ENCODE peak calls at places on chromosomes 3 and 15, in six cellular contexts. Q is breast epithelium, Z is uterus, N is transverse colon, E is brain microvascular endothelial cell, W is HepG2. T is an unnamed sample.

GRCh38 chr15:28975766-28976179 is 90.0 kb downstream of the APBA2 start:
- DNase-seq in W (peak; percentile 42), N (peak; percentile 30), Q (no peak), Z (no peak), E (peak; percentile 61), T (no peak)

GRCh38 chr3:71724584-71725278 is 471 bp downstream of the EIF4E3 start:
- DNase-seq in E (no peak), Q (no peak), N (peak; percentile 69), Z (peak; percentile 31), W (no peak), T (peak; percentile 69)

GRCh38 chr3:79039192-79039591 is 728.6 kb downstream of the ROBO1 start:
- DNase-seq in Q (no peak), N (no peak), E (no peak), W (no peak), Z (no peak), T (no peak)

GRCh38 chr15:41284425-41285177 is 47.8 kb downstream of the OIP5 start:
- DNase-seq in E (no peak), Q (no peak), N (no peak), W (peak; percentile 32), Z (no peak), T (peak; percentile 32)

GRCh38 chr15:25783607-25784131 is 79.5 kb downstream of the ATP10A start:
- DNase-seq in Q (no peak), E (no peak), N (no peak), W (no peak), Z (no peak), T (no peak)

GRCh38 chr15:38646716-38647115 is 82.1 kb upstream of the RASGRP1 start:
- DNase-seq in Q (no peak), N (no peak), W (no peak), E (no peak), Z (no peak), T (no peak)

GRCh38 chr3:89300519-89300918 is 193.1 kb downstream of the EPHA3 start:
- DNase-seq in Z (no peak), W (no peak), N (no peak), E (no peak), Q (no peak), T (no peak)

GRCh38 chr3:99969133-99969532 is 145.2 kb downstream of the FILIP1L start:
- DNase-seq in Q (no peak), Z (no peak), N (no peak), W (no peak), E (no peak), T (no peak)

GRCh38 chr3:11820540-11821041 is 26.1 kb downstream of the TAMM41 start:
- DNase-seq in Z (no peak), N (no peak), Q (no peak), W (no peak), E (peak; percentile 12), T (no peak)

GRCh38 chr15:32743411-32744145 is 25.8 kb downstream of the GREM1 start:
- DNase-seq in N (no peak), Z (no peak), W (no peak), E (no peak), Q (no peak), T (no peak)

GRCh38 chr3:177835008-177835407 is 637.7 kb upstream of the TBL1XR1 start:
- DNase-seq in N (no peak), Z (no peak), Q (no peak), E (peak; percentile 90), W (no peak), T (no peak)

GRCh38 chr3:154458560-154458959 is 28.6 kb upstream of the GPR149 start:
- DNase-seq in W (no peak), Z (no peak), N (no peak), E (no peak), Q (no peak), T (no peak)

GRCh38 chr3:155110996-155111901 is 31.1 kb downstream of the MME start:
- DNase-seq in W (no peak), Z (no peak), N (no peak), Q (no peak), E (no peak), T (no peak)

GRCh38 chr3:117748131-117748530 is 1038.6 kb downstream of the TUSC7 start:
- DNase-seq in N (no peak), W (no peak), Z (no peak), Q (no peak), E (no peak), T (no peak)

GRCh38 chr3:139657936-139658335 is 19.8 kb downstream of the NMNAT3 start:
- DNase-seq in N (no peak), Q (no peak), E (no peak), W (no peak), Z (no peak), T (no peak)

GRCh38 chr3:40713306-40713705 is 188.5 kb downstream of the ZNF621 start:
- DNase-seq in Z (no peak), N (no peak), E (no peak), W (no peak), Q (no peak), T (no peak)

GRCh38 chr3:71074416-71074815 is 509.1 kb downstream of the FOXP1 start:
- DNase-seq in W (no peak), Z (no peak), N (no peak), Q (no peak), E (peak; percentile 71), T (no peak)

GRCh38 chr3:127274200-127274599 is 13.6 kb downstream of the PRR20G start:
- DNase-seq in E (no peak), Z (no peak), Q (no peak), N (no peak), W (no peak), T (no peak)

GRCh38 chr15:60616147-60616546 is 137.2 kb upstream of the ICE2 start:
- DNase-seq in N (no peak), E (no peak), Q (no peak), W (no peak), Z (no peak), T (no peak)

GRCh38 chr3:125644036-125645025 is 49.0 kb upstream of the OSBPL11 start:
- DNase-seq in E (no peak), Q (no peak), N (peak; percentile 39), Z (no peak), W (peak; percentile 85), T (peak; percentile 70)

GRCh38 chr15:91866971-91867372 is 13.5 kb downstream of the SLCO3A1 start:
- DNase-seq in Q (no peak), N (no peak), W (no peak), E (no peak), Z (peak; percentile 36), T (peak; percentile 57)

GRCh38 chr3:40170395-40170794 is 139.1 kb upstream of the EIF1B start:
- DNase-seq in E (no peak), W (no peak), Z (no peak), N (no peak), Q (no peak), T (no peak)

GRCh38 chr3:101081990-101082389 is 88.8 kb upstream of the ABI3BP start:
- DNase-seq in N (no peak), Q (no peak), Z (no peak), W (no peak), E (no peak), T (no peak)

GRCh38 chr3:126859415-126860246 is 123.3 kb upstream of the PLXNA1 start:
- DNase-seq in W (no peak), E (no peak), Z (no peak), N (no peak), Q (no peak), T (no peak)

GRCh38 chr3:163266731-163267130 is 1770.1 kb downstream of the OTOL1 start:
- DNase-seq in E (no peak), Q (no peak), N (no peak), Z (no peak), W (no peak), T (no peak)

GRCh38 chr3:163261618-163262017 is 1765.0 kb downstream of the OTOL1 start:
- DNase-seq in N (no peak), E (no peak), Z (no peak), Q (no peak), W (no peak), T (no peak)

DNA sequence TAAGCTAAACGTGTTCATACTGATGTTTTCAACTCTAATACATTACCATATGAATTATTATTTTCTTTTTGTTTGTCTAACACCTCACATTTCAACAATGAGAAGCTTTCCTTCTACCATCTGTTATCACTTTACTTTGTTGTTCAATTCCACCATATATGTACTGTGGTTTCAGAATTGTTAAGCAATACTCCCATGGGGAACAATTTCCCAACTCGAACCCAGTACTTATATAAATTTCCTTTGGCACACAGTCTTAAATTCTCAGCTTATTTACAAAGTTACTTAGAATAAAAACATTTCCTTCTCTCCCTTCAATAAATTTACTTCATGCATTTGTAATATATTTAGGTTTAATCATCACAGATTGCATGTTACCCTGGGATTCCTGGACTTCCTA is 1764.4 kb downstream of the OTOL1 start:
- DNase-seq in Z (no peak), E (no peak), Q (no peak), W (no peak), N (no peak), T (no peak)
- H3K27ac ChIP-seq in Z (no peak overlapping the region), E (no peak overlapping the region), Q (no peak overlapping the region), W (no peak overlapping the region), N (no peak overlapping the region), T (no peak overlapping the region)

GRCh38 chr3:57977755-57978715 is 30.2 kb upstream of the FLNB start:
- DNase-seq in Q (no peak), E (no peak), N (peak; percentile 80), W (peak; percentile 67), Z (no peak), T (no peak)
- H3K27ac ChIP-seq in Q (no peak overlapping the region), E (no peak overlapping the region), N (peak overlapping the region; percentile 91), W (no peak overlapping the region), Z (peak overlapping the region; percentile 17), T (no peak overlapping the region)

GRCh38 chr3:13537244-13537921 is 11.5 kb upstream of the FBLN2 start:
- DNase-seq in E (no peak), W (no peak), Z (no peak), Q (no peak), N (no peak), T (no peak)
- H3K27ac ChIP-seq in E (peak overlapping the region; percentile 84), W (no peak overlapping the region), Z (no peak overlapping the region), Q (no peak overlapping the region), N (no peak overlapping the region), T (no peak overlapping the region)

GRCh38 chr15:58527573-58528196 is 95.9 kb downstream of the LIPC start:
- DNase-seq in Q (no peak), E (no peak), N (no peak), Z (no peak), W (no peak), T (no peak)

GRCh38 chr15:58526647-58527192 is 94.9 kb downstream of the LIPC start:
- DNase-seq in N (no peak), Z (no peak), Q (no peak), W (no peak), E (no peak), T (no peak)

GRCh38 chr15:58529041-58529440 is 97.2 kb downstream of the LIPC start:
- DNase-seq in Z (no peak), E (no peak), Q (no peak), N (no peak), W (no peak), T (no peak)

GRCh38 chr15:58530056-58530590 is 98.3 kb downstream of the LIPC start:
- DNase-seq in Q (no peak), N (no peak), W (no peak), E (no peak), Z (no peak), T (no peak)

DNA sequence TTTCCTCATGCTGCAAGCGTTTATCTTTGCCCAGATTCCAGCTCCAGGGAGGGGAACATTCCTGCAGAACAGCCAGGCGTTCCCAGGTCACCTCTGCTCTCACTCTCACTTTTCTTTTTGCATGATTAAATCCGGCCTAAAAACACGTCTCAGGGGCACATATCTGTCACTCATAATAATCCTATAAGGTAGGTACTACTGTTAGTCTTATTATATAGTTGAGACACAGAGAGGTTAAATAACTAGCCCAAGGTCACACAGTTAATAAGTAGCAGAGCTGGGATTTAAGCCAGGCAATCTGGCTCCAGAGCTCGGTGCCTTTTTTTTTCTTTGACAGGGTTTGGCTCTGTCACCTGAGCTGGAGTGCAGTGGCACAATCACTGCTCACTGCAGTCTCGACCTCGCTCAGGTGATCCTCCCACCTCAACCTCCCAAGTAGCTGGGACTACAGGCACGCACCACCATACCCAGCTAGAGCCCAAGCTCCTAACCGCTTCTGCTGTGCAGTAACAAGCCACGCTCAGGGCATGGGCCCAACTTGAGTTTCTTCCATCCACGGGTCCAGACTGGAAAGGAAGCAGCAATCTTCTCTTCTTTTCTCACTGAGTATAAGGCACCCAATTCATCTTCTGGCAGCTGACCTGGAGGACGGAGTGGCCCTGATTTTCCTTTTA is 96.5 kb downstream of the LIPC start:
- DNase-seq in W (peak; percentile 89), Q (no peak), N (peak; percentile 38), Z (no peak), E (peak; percentile 12), T (no peak)
- H3K27ac ChIP-seq in W (peak overlapping the region; percentile 78), Q (no peak overlapping the region), N (peak overlapping the region; percentile 66), Z (no peak overlapping the region), E (no peak overlapping the region), T (no peak overlapping the region)

T was measured in gastrocnemius medialis.